ENCODE peak calls at places on chromosomes 12 and 14, in five cellular contexts. One of them, this sample, is unnamed.

GRCh38 chr12:16668198-16668597 is 62.2 kb upstream of the LMO3 start:
- DNase-seq in NB4: no peak
- DNase-seq in amniotic epithelial cell: no peak
- DNase-seq in GM13976: no peak
- DNase-seq in occipital lobe: no peak
- DNase-seq in this sample: no peak

GRCh38 chr14:23056956-23057756 is at the start of gene CDH24:
- DNase-seq in NB4: peak
- DNase-seq in occipital lobe: no peak
- DNase-seq in amniotic epithelial cell: peak
- DNase-seq in GM13976: peak
- DNase-seq in this sample: peak

GRCh38 chr12:65827827-65828231 is 3.5 kb downstream of the HMGA2 start:
- DNase-seq in amniotic epithelial cell: no peak
- DNase-seq in occipital lobe: no peak
- DNase-seq in NB4: peak
- DNase-seq in GM13976: no peak
- DNase-seq in this sample: no peak

GRCh38 chr12:114438635-114439256 is 32.8 kb upstream of the TBX5 start:
- DNase-seq in GM13976: no peak
- DNase-seq in occipital lobe: no peak
- DNase-seq in NB4: no peak
- DNase-seq in amniotic epithelial cell: no peak
- DNase-seq in this sample: no peak

GRCh38 chr12:100403446-100403845 is 46.6 kb downstream of the SLC17A8 start:
- DNase-seq in NB4: no peak
- DNase-seq in occipital lobe: no peak
- DNase-seq in amniotic epithelial cell: peak
- DNase-seq in GM13976: no peak
- DNase-seq in this sample: no peak

GRCh38 chr14:69559581-69560011 is 15.1 kb downstream of the CCDC177 start:
- DNase-seq in NB4: no peak
- DNase-seq in GM13976: no peak
- DNase-seq in amniotic epithelial cell: no peak
- DNase-seq in occipital lobe: peak
- DNase-seq in this sample: no peak

GRCh38 chr12:75476076-75476475 is 4.5 kb upstream of the GLIPR1 start:
- DNase-seq in GM13976: no peak
- DNase-seq in amniotic epithelial cell: peak
- DNase-seq in NB4: no peak
- DNase-seq in occipital lobe: no peak
- DNase-seq in this sample: no peak

GRCh38 chr14:35940291-35940690 is 114.2 kb downstream of the BRMS1L start:
- DNase-seq in NB4: no peak
- DNase-seq in GM13976: no peak
- DNase-seq in amniotic epithelial cell: no peak
- DNase-seq in occipital lobe: no peak
- DNase-seq in this sample: no peak

GRCh38 chr12:104522985-104523719 is 66.4 kb downstream of the CHST11 start:
- DNase-seq in NB4: peak
- DNase-seq in occipital lobe: no peak
- DNase-seq in amniotic epithelial cell: peak
- DNase-seq in GM13976: no peak
- DNase-seq in this sample: no peak

GRCh38 chr14:93861846-93862641 is 65.1 kb upstream of the FAM181A start:
- DNase-seq in NB4: no peak
- DNase-seq in occipital lobe: no peak
- DNase-seq in amniotic epithelial cell: no peak
- DNase-seq in GM13976: no peak
- DNase-seq in this sample: no peak

GRCh38 chr12:9649532-9649940 is 20.0 kb upstream of the CLEC2D start:
- DNase-seq in NB4: peak
- DNase-seq in GM13976: no peak
- DNase-seq in amniotic epithelial cell: no peak
- DNase-seq in occipital lobe: no peak
- DNase-seq in this sample: no peak